ENCODE peak calls at places on chromosomes 7 and 10, in nine cellular contexts. One of them, this sample, is unnamed.

GRCh38 chr10:78316451-78316931 is 282.8 kb downstream of the RPS24 start:
- DNase-seq in tibial nerve: no peak
- DNase-seq in hepatocyte: peak; percentile 53
- DNase-seq in gastrocnemius medialis: no peak
- DNase-seq in heart left ventricle: no peak
- DNase-seq in Panc1: no peak
- DNase-seq in CD8-positive, alpha-beta T cell: no peak
- DNase-seq in effector memory CD4-positive, alpha-beta T cell: no peak
- DNase-seq in tibial artery: no peak
- DNase-seq in this sample: peak; percentile 32

GRCh38 chr10:60461688-60462087 is 72.0 kb upstream of the ANK3 start:
- DNase-seq in tibial nerve: peak; percentile 6
- DNase-seq in hepatocyte: no peak
- DNase-seq in gastrocnemius medialis: no peak
- DNase-seq in heart left ventricle: no peak
- DNase-seq in Panc1: no peak
- DNase-seq in CD8-positive, alpha-beta T cell: no peak
- DNase-seq in effector memory CD4-positive, alpha-beta T cell: no peak
- DNase-seq in tibial artery: no peak
- DNase-seq in this sample: no peak

GRCh38 chr7:110590415-110590814 is 500.5 kb upstream of the LRRN3 start:
- DNase-seq in tibial nerve: no peak
- DNase-seq in hepatocyte: no peak
- DNase-seq in gastrocnemius medialis: no peak
- DNase-seq in heart left ventricle: no peak
- DNase-seq in Panc1: no peak
- DNase-seq in CD8-positive, alpha-beta T cell: no peak
- DNase-seq in effector memory CD4-positive, alpha-beta T cell: no peak
- DNase-seq in tibial artery: no peak
- DNase-seq in this sample: peak; percentile 14

GRCh38 chr10:71968553-71969474 is 4.6 kb downstream of the CHST3 start:
- DNase-seq in tibial nerve: no peak
- DNase-seq in hepatocyte: no peak
- DNase-seq in gastrocnemius medialis: no peak
- DNase-seq in heart left ventricle: no peak
- DNase-seq in Panc1: no peak
- DNase-seq in CD8-positive, alpha-beta T cell: no peak
- DNase-seq in effector memory CD4-positive, alpha-beta T cell: no peak
- DNase-seq in tibial artery: no peak
- DNase-seq in this sample: peak; percentile 24

GRCh38 chr7:47326220-47326619 is 255.7 kb downstream of the TNS3 start:
- DNase-seq in tibial nerve: no peak
- DNase-seq in hepatocyte: peak; percentile 68
- DNase-seq in gastrocnemius medialis: no peak
- DNase-seq in heart left ventricle: no peak
- DNase-seq in Panc1: no peak
- DNase-seq in CD8-positive, alpha-beta T cell: no peak
- DNase-seq in effector memory CD4-positive, alpha-beta T cell: no peak
- DNase-seq in tibial artery: no peak
- DNase-seq in this sample: peak; percentile 77

GRCh38 chr10:70557876-70558275 is 44.7 kb downstream of the PRF1 start:
- DNase-seq in tibial nerve: no peak
- DNase-seq in hepatocyte: no peak
- DNase-seq in gastrocnemius medialis: no peak
- DNase-seq in heart left ventricle: no peak
- DNase-seq in Panc1: no peak
- DNase-seq in CD8-positive, alpha-beta T cell: no peak
- DNase-seq in effector memory CD4-positive, alpha-beta T cell: no peak
- DNase-seq in tibial artery: peak; percentile 45
- DNase-seq in this sample: no peak

GRCh38 chr7:111756687-111757178 is 194.4 kb upstream of the IMMP2L start:
- DNase-seq in tibial nerve: peak; percentile 36
- DNase-seq in hepatocyte: peak; percentile 51
- DNase-seq in gastrocnemius medialis: peak; percentile 31
- DNase-seq in heart left ventricle: peak; percentile 73
- DNase-seq in Panc1: no peak
- DNase-seq in CD8-positive, alpha-beta T cell: no peak
- DNase-seq in effector memory CD4-positive, alpha-beta T cell: no peak
- DNase-seq in tibial artery: peak; percentile 87
- DNase-seq in this sample: peak; percentile 91

GRCh38 chr7:158684329-158684728 is 20.3 kb downstream of the NCAPG2 start:
- DNase-seq in tibial nerve: no peak
- DNase-seq in hepatocyte: no peak
- DNase-seq in gastrocnemius medialis: no peak
- DNase-seq in heart left ventricle: no peak
- DNase-seq in Panc1: no peak
- DNase-seq in CD8-positive, alpha-beta T cell: no peak
- DNase-seq in effector memory CD4-positive, alpha-beta T cell: no peak
- DNase-seq in tibial artery: no peak
- DNase-seq in this sample: peak; percentile 18

GRCh38 chr7:129828989-129829676 is 123.6 kb downstream of the UBE2H start:
- DNase-seq in tibial nerve: no peak
- DNase-seq in hepatocyte: no peak
- DNase-seq in gastrocnemius medialis: no peak
- DNase-seq in heart left ventricle: no peak
- DNase-seq in Panc1: no peak
- DNase-seq in CD8-positive, alpha-beta T cell: no peak
- DNase-seq in effector memory CD4-positive, alpha-beta T cell: no peak
- DNase-seq in tibial artery: no peak
- DNase-seq in this sample: no peak

GRCh38 chr7:126574276-126574675 is 678.5 kb downstream of the GRM8 start:
- DNase-seq in tibial nerve: no peak
- DNase-seq in hepatocyte: peak; percentile 4
- DNase-seq in gastrocnemius medialis: no peak
- DNase-seq in heart left ventricle: no peak
- DNase-seq in Panc1: peak; percentile 67
- DNase-seq in CD8-positive, alpha-beta T cell: no peak
- DNase-seq in effector memory CD4-positive, alpha-beta T cell: no peak
- DNase-seq in tibial artery: no peak
- DNase-seq in this sample: no peak

GRCh38 chr10:29806350-29806788 is 171.6 kb upstream of the SVIL start:
- DNase-seq in tibial nerve: no peak
- DNase-seq in hepatocyte: no peak
- DNase-seq in gastrocnemius medialis: no peak
- DNase-seq in heart left ventricle: no peak
- DNase-seq in Panc1: no peak
- DNase-seq in CD8-positive, alpha-beta T cell: no peak
- DNase-seq in effector memory CD4-positive, alpha-beta T cell: no peak
- DNase-seq in tibial artery: no peak
- DNase-seq in this sample: no peak

GRCh38 chr10:43781480-43782361 is 133.0 kb upstream of the ZNF32 start:
- DNase-seq in tibial nerve: no peak
- DNase-seq in hepatocyte: peak; percentile 21
- DNase-seq in gastrocnemius medialis: no peak
- DNase-seq in heart left ventricle: no peak
- DNase-seq in Panc1: no peak
- DNase-seq in CD8-positive, alpha-beta T cell: peak; percentile 9
- DNase-seq in effector memory CD4-positive, alpha-beta T cell: no peak
- DNase-seq in tibial artery: no peak
- DNase-seq in this sample: no peak

GRCh38 chr7:7654964-7655363 is 14.4 kb downstream of the UMAD1 start:
- DNase-seq in tibial nerve: no peak
- DNase-seq in hepatocyte: no peak
- DNase-seq in gastrocnemius medialis: no peak
- DNase-seq in heart left ventricle: no peak
- DNase-seq in Panc1: no peak
- DNase-seq in CD8-positive, alpha-beta T cell: no peak
- DNase-seq in effector memory CD4-positive, alpha-beta T cell: no peak
- DNase-seq in tibial artery: no peak
- DNase-seq in this sample: no peak

GRCh38 chr10:71634531-71635164 is 84.9 kb downstream of the C10orf105 start:
- DNase-seq in tibial nerve: no peak
- DNase-seq in hepatocyte: no peak
- DNase-seq in gastrocnemius medialis: no peak
- DNase-seq in heart left ventricle: peak; percentile 65
- DNase-seq in Panc1: no peak
- DNase-seq in CD8-positive, alpha-beta T cell: no peak
- DNase-seq in effector memory CD4-positive, alpha-beta T cell: no peak
- DNase-seq in tibial artery: no peak
- DNase-seq in this sample: no peak

GRCh38 chr10:3747984-3748383 is 37.0 kb downstream of the KLF6 start:
- DNase-seq in tibial nerve: no peak
- DNase-seq in hepatocyte: no peak
- DNase-seq in gastrocnemius medialis: no peak
- DNase-seq in heart left ventricle: no peak
- DNase-seq in Panc1: no peak
- DNase-seq in CD8-positive, alpha-beta T cell: no peak
- DNase-seq in effector memory CD4-positive, alpha-beta T cell: no peak
- DNase-seq in tibial artery: no peak
- DNase-seq in this sample: no peak

GRCh38 chr10:78336402-78336791 is 302.7 kb downstream of the RPS24 start:
- DNase-seq in tibial nerve: no peak
- DNase-seq in hepatocyte: no peak
- DNase-seq in gastrocnemius medialis: no peak
- DNase-seq in heart left ventricle: no peak
- DNase-seq in Panc1: peak; percentile 46
- DNase-seq in CD8-positive, alpha-beta T cell: no peak
- DNase-seq in effector memory CD4-positive, alpha-beta T cell: no peak
- DNase-seq in tibial artery: peak; percentile 68
- DNase-seq in this sample: peak; percentile 66

DNA sequence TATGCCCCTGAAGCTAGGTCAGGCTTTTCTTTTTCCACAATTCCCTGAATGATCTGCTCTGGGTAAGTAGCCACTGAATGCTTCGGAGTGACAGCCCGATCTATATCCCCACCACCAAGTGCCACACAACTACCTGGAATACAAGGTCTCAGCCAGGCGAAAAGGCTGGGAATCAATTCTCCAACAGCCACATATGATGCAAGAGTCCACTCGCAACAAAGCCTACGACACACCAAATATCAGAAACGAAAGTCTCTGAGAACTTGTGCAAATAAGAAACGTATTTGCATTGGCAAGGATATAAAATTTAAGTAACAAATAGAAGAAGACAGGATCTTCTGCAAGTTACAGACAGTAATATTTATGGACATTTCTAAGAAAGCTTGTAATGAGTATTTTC is 5.7 kb downstream of the HIPK2 start:
- DNase-seq in tibial nerve: no peak
- DNase-seq in hepatocyte: no peak
- DNase-seq in gastrocnemius medialis: no peak
- DNase-seq in heart left ventricle: no peak
- DNase-seq in Panc1: no peak
- DNase-seq in CD8-positive, alpha-beta T cell: no peak
- DNase-seq in effector memory CD4-positive, alpha-beta T cell: no peak
- DNase-seq in tibial artery: no peak
- DNase-seq in this sample: no peak
- H3K4me3 ChIP-seq in tibial nerve: no peak overlapping the region
- H3K4me3 ChIP-seq in hepatocyte: no peak overlapping the region
- H3K4me3 ChIP-seq in gastrocnemius medialis: no peak overlapping the region
- H3K4me3 ChIP-seq in heart left ventricle: no peak overlapping the region
- H3K4me3 ChIP-seq in Panc1: no peak overlapping the region
- H3K4me3 ChIP-seq in CD8-positive, alpha-beta T cell: no peak overlapping the region
- H3K4me3 ChIP-seq in effector memory CD4-positive, alpha-beta T cell: no peak overlapping the region
- H3K4me3 ChIP-seq in tibial artery: no peak overlapping the region
- H3K4me3 ChIP-seq in this sample: no peak overlapping the region

GRCh38 chr7:339696-340095 is 49.7 kb downstream of the FOXL3 start:
- DNase-seq in tibial nerve: no peak
- DNase-seq in hepatocyte: no peak
- DNase-seq in gastrocnemius medialis: no peak
- DNase-seq in heart left ventricle: no peak
- DNase-seq in Panc1: no peak
- DNase-seq in CD8-positive, alpha-beta T cell: no peak
- DNase-seq in effector memory CD4-positive, alpha-beta T cell: no peak
- DNase-seq in tibial artery: no peak
- DNase-seq in this sample: no peak
- H3K4me1 ChIP-seq in tibial nerve: no peaks in the 10 kb centered on the region
- H3K4me1 ChIP-seq in hepatocyte: peaks cover 27% of the 10 kb centered on the region
- H3K4me1 ChIP-seq in gastrocnemius medialis: peaks cover 7% of the 10 kb centered on the region
- H3K4me1 ChIP-seq in heart left ventricle: peaks cover 19% of the 10 kb centered on the region
- H3K4me1 ChIP-seq in Panc1: no peaks in the 10 kb centered on the region
- H3K4me1 ChIP-seq in CD8-positive, alpha-beta T cell: peaks cover 11% of the 10 kb centered on the region
- H3K4me1 ChIP-seq in effector memory CD4-positive, alpha-beta T cell: no peaks in the 10 kb centered on the region
- H3K4me1 ChIP-seq in tibial artery: no peaks in the 10 kb centered on the region
- H3K4me1 ChIP-seq in this sample: peaks cover 16% of the 10 kb centered on the region

DNA sequence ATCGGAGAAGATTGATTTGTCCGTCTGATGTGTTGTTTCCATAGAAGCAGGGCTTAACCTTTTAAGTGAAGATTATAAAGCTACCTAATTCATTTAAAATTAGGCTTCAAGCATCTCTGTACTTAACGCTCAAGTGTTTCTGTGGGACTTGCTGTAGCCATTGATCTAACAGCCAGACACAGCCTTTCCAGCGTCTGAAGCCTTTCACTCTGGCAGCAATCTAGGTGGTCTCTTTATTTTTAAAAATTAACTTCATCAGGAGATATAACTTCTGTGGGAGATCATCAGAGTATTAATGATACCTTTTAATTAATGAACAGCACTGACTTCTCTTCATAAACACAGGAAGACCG is 88.1 kb downstream of the BEND7 start:
- DNase-seq in tibial nerve: no peak
- DNase-seq in hepatocyte: no peak
- DNase-seq in gastrocnemius medialis: no peak
- DNase-seq in heart left ventricle: no peak
- DNase-seq in Panc1: peak; percentile 8
- DNase-seq in CD8-positive, alpha-beta T cell: no peak
- DNase-seq in effector memory CD4-positive, alpha-beta T cell: no peak
- DNase-seq in tibial artery: no peak
- DNase-seq in this sample: no peak
- H3K4me3 ChIP-seq in tibial nerve: peak overlapping the region; percentile 10
- H3K4me3 ChIP-seq in hepatocyte: no peak overlapping the region
- H3K4me3 ChIP-seq in gastrocnemius medialis: peak overlapping the region; percentile 53
- H3K4me3 ChIP-seq in heart left ventricle: peak overlapping the region; percentile 42
- H3K4me3 ChIP-seq in Panc1: peak overlapping the region; percentile 16
- H3K4me3 ChIP-seq in CD8-positive, alpha-beta T cell: no peak overlapping the region
- H3K4me3 ChIP-seq in effector memory CD4-positive, alpha-beta T cell: peak overlapping the region; percentile 49
- H3K4me3 ChIP-seq in tibial artery: no peak overlapping the region
- H3K4me3 ChIP-seq in this sample: no peak overlapping the region

GRCh38 chr7:5696346-5697100 is 84.9 kb downstream of the RNF216 start:
- DNase-seq in tibial nerve: no peak
- DNase-seq in hepatocyte: no peak
- DNase-seq in gastrocnemius medialis: no peak
- DNase-seq in heart left ventricle: no peak
- DNase-seq in Panc1: no peak
- DNase-seq in CD8-positive, alpha-beta T cell: no peak
- DNase-seq in effector memory CD4-positive, alpha-beta T cell: no peak
- DNase-seq in tibial artery: no peak
- DNase-seq in this sample: no peak

GRCh38 chr7:5694221-5694754 is 87.2 kb downstream of the RNF216 start:
- DNase-seq in tibial nerve: no peak
- DNase-seq in hepatocyte: no peak
- DNase-seq in gastrocnemius medialis: no peak
- DNase-seq in heart left ventricle: no peak
- DNase-seq in Panc1: no peak
- DNase-seq in CD8-positive, alpha-beta T cell: no peak
- DNase-seq in effector memory CD4-positive, alpha-beta T cell: no peak
- DNase-seq in tibial artery: no peak
- DNase-seq in this sample: no peak

GRCh38 chr7:5695709-5696345 is 85.6 kb downstream of the RNF216 start:
- DNase-seq in tibial nerve: peak; percentile 60
- DNase-seq in hepatocyte: peak; percentile 66
- DNase-seq in gastrocnemius medialis: no peak
- DNase-seq in heart left ventricle: peak; percentile 62
- DNase-seq in Panc1: no peak
- DNase-seq in CD8-positive, alpha-beta T cell: no peak
- DNase-seq in effector memory CD4-positive, alpha-beta T cell: no peak
- DNase-seq in tibial artery: peak; percentile 86
- DNase-seq in this sample: peak; percentile 87

GRCh38 chr7:5693529-5693928 is 87.9 kb downstream of the RNF216 start:
- DNase-seq in tibial nerve: no peak
- DNase-seq in hepatocyte: no peak
- DNase-seq in gastrocnemius medialis: no peak
- DNase-seq in heart left ventricle: peak; percentile 58
- DNase-seq in Panc1: no peak
- DNase-seq in CD8-positive, alpha-beta T cell: no peak
- DNase-seq in effector memory CD4-positive, alpha-beta T cell: no peak
- DNase-seq in tibial artery: peak; percentile 80
- DNase-seq in this sample: peak; percentile 85

GRCh38 chr7:5695037-5695708 is 86.3 kb downstream of the RNF216 start:
- DNase-seq in tibial nerve: no peak
- DNase-seq in hepatocyte: peak; percentile 49
- DNase-seq in gastrocnemius medialis: no peak
- DNase-seq in heart left ventricle: peak; percentile 71
- DNase-seq in Panc1: no peak
- DNase-seq in CD8-positive, alpha-beta T cell: peak; percentile 59
- DNase-seq in effector memory CD4-positive, alpha-beta T cell: peak; percentile 40
- DNase-seq in tibial artery: peak; percentile 81
- DNase-seq in this sample: no peak
- H3K4me1 ChIP-seq in tibial nerve: peaks cover 3% of the 10 kb centered on the region
- H3K4me1 ChIP-seq in hepatocyte: peaks cover 81% of the 10 kb centered on the region
- H3K4me1 ChIP-seq in gastrocnemius medialis: peaks cover 83% of the 10 kb centered on the region
- H3K4me1 ChIP-seq in heart left ventricle: peaks cover 97% of the 10 kb centered on the region
- H3K4me1 ChIP-seq in Panc1: peaks cover 35% of the 10 kb centered on the region
- H3K4me1 ChIP-seq in CD8-positive, alpha-beta T cell: peaks cover 97% of the 10 kb centered on the region
- H3K4me1 ChIP-seq in effector memory CD4-positive, alpha-beta T cell: peaks cover 80% of the 10 kb centered on the region
- H3K4me1 ChIP-seq in tibial artery: peaks cover 100% of the 10 kb centered on the region
- H3K4me1 ChIP-seq in this sample: peaks cover 97% of the 10 kb centered on the region

This sample was measured in cardiac muscle cell.